ENCODE peak calls at places on chromosomes 4 and X, in eight cellular contexts. N is pancreas, G is upper lobe of right lung, K is AG09309, P is lower leg skin, R is mammary epithelial cell, W is fibroblast of pulmonary artery, Y is bronchial epithelial cell. C is an unnamed sample.

GRCh38 chrX:113001836-113002235 is 161.2 kb upstream of the AMOT start:
- DNase-seq in N (no peak), G (no peak), K (no peak), P (no peak), R (no peak), W (no peak), Y (peak), C (no peak)

GRCh38 chr4:156983366-156983765 is 11.8 kb upstream of the PDGFC start:
- DNase-seq in N (no peak), G (no peak), K (no peak), P (no peak), R (no peak), W (peak), Y (peak), C (peak)

GRCh38 chrX:55488559-55489314 is 911 bp downstream of the USP51 start:
- DNase-seq in N (peak), G (peak), K (no peak), P (peak), R (no peak), W (peak), Y (peak), C (peak)

GRCh38 chr4:47668810-47669408 is 169.0 kb downstream of the CORIN start:
- DNase-seq in N (peak), G (no peak), K (peak), P (no peak), R (peak), W (peak), Y (peak), C (peak)

GRCh38 chrX:118577041-118577440 is 81.4 kb downstream of the DOCK11 start:
- DNase-seq in N (peak), G (peak), K (no peak), P (no peak), R (no peak), W (no peak), Y (no peak), C (no peak)

GRCh38 chr4:121764702-121765367 is at the start of gene SMIM43:
- DNase-seq in N (no peak), G (peak), K (no peak), P (no peak), R (peak), W (peak), Y (no peak), C (peak)

GRCh38 chr4:18938343-18939109 is 917.0 kb upstream of the LCORL start:
- DNase-seq in N (no peak), G (no peak), K (no peak), P (no peak), R (no peak), W (no peak), Y (no peak), C (no peak)

GRCh38 chr4:144705861-144706590 is 60.1 kb downstream of the HHIP start:
- DNase-seq in N (no peak), G (no peak), K (no peak), P (no peak), R (no peak), W (no peak), Y (no peak), C (peak)

GRCh38 chr4:112075129-112075753 is 70.0 kb upstream of the FAM241A start:
- DNase-seq in N (no peak), G (no peak), K (no peak), P (no peak), R (peak), W (peak), Y (peak), C (peak)

GRCh38 chr4:41509411-41510008 is 28.4 kb upstream of the LIMCH1 start:
- DNase-seq in N (no peak), G (no peak), K (no peak), P (no peak), R (no peak), W (no peak), Y (no peak), C (no peak)

GRCh38 chrX:37746268-37746931 is 33.5 kb upstream of the CYBB start:
- DNase-seq in N (no peak), G (no peak), K (no peak), P (no peak), R (peak), W (no peak), Y (peak), C (no peak)

GRCh38 chr4:11428701-11429571 is at the start of gene HS3ST1:
- DNase-seq in N (peak), G (peak), K (no peak), P (peak), R (peak), W (peak), Y (peak), C (peak)

GRCh38 chrX:24178441-24178840 is 28.9 kb downstream of the ZFX start:
- DNase-seq in N (no peak), G (no peak), K (no peak), P (no peak), R (no peak), W (no peak), Y (no peak), C (no peak)

GRCh38 chr4:105894570-105895323 is 524 bp upstream of the NPNT start:
- DNase-seq in N (peak), G (peak), K (no peak), P (no peak), R (peak), W (no peak), Y (peak), C (peak)

DNA sequence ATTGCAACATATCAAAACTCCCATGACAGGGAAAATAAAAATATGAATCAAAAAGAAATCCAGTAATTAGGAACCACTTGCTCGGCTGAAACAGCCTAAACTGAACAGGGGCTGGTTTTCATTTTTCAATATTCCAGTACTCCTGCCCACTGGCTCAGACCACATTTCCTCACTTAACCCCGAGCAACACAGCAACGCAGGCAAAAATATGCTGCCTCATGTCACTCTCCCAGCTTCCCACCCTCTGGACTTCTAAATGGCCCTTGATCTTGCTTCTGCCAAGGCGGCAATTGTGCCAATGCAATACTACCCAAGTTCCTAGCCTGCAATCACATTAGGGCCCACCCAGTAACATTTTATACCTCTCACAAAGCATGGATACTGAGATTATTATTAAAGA is 30.6 kb downstream of the USP46 start:
- DNase-seq in N (no peak), G (no peak), K (no peak), P (no peak), R (no peak), W (no peak), Y (no peak), C (no peak)
- H3K4me3 ChIP-seq in N (no peak), G (no peak), K (no peak), P (no peak), R (no peak), W (no peak), Y (no peak), C (no peak)

DNA sequence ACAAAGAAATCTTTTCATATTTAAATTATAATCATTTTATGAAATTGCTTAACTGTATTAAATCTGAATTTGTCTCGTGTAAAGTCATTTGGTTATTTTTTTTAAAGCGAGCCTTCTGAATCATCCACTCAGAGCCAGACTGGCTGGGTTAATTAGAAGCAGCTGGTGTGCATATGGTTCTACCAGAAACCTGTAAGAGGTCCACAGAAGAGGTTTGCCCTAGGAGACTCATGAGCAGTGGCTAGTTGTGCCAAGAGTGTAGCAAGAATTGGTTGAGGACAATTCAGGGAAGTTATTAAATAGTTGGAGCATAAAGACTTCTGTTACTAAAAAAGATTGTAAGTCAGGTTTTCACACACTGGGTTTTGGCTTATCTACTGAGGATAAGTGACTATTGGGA is 267.4 kb downstream of the IL1RAPL2 start:
- DNase-seq in N (no peak), G (no peak), K (no peak), P (peak), R (no peak), W (no peak), Y (no peak), C (peak)
- TF ChIP-seq CTCF in N (no peak), G (no peak), K (no peak), P (no peak), R (no peak), W (no peak), Y (no peak), C (no peak)

GRCh38 chr4:99651811-99652545 is 5.7 kb downstream of the C4orf54 start:
- DNase-seq in N (no peak), G (peak), K (no peak), P (no peak), R (no peak), W (no peak), Y (no peak), C (no peak)

GRCh38 chr4:99652596-99653436 is 4.8 kb downstream of the C4orf54 start:
- DNase-seq in N (no peak), G (no peak), K (no peak), P (no peak), R (no peak), W (no peak), Y (no peak), C (no peak)

GRCh38 chr4:99651370-99651769 is 6.3 kb downstream of the C4orf54 start:
- DNase-seq in N (no peak), G (no peak), K (no peak), P (no peak), R (no peak), W (no peak), Y (no peak), C (no peak)

GRCh38 chr4:99655315-99656081 is 2.1 kb downstream of the C4orf54 start:
- DNase-seq in N (no peak), G (no peak), K (peak), P (peak), R (peak), W (peak), Y (peak), C (peak)

DNA sequence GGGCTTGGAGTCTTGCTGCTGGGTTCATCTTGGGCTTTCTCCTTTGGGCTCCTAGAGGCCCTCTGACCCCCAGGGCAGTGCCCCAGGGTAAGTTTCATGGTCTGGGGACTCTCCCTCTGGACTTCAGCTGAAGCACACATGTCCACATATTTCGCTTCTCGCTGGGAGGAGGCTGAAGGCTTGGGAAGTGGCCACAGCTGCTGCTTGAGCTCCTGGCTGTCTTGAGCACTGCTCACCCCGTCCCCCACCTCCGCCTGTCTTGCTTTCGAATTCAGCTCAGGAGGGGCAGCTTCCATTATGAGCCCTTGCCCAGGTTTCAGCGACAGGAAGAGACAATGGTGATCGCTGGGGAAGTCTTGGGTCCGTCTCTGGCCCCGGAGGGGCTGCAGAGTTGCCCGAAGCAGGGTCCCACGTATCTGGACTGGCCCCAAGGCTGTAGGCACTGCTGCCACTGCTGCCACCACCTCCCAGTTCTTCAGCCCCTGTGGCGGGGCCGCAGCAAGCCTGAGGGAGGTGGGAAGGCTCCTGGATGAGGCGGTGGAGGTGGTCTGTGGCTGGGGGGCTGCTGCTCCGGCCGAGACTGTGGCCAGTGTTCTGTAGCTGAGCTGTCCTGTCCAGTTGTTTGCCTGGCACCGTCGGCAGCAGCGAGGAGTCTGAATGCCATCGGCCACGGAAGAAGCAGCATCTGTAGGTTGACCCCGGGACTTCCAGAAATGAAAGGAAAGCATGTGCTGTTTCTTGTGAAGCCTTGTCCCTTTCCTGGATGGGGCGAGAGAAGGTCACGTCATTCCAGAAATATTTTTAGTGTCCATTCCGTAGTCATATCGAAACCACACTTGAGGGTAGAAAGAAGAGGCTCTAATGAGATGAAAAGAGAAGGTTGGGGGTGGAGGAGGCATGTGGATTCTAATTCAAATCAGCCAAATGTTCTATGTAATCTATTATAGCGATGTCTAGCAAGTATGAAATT is 3.4 kb downstream of the C4orf54 start:
- DNase-seq in N (no peak), G (peak), K (no peak), P (no peak), R (no peak), W (no peak), Y (no peak), C (no peak)
- H3K4me3 ChIP-seq in N (no peak), G (no peak), K (no peak), P (no peak), R (no peak), W (no peak), Y (no peak), C (no peak)

GRCh38 chr4:7787067-7787466 is 152.6 kb downstream of the AFAP1 start:
- DNase-seq in N (no peak), G (no peak), K (no peak), P (no peak), R (no peak), W (no peak), Y (no peak), C (no peak)

GRCh38 chr4:7786040-7786439 is 153.6 kb downstream of the AFAP1 start:
- DNase-seq in N (no peak), G (no peak), K (no peak), P (no peak), R (no peak), W (no peak), Y (no peak), C (no peak)

GRCh38 chr4:7787681-7788141 is 151.9 kb downstream of the AFAP1 start:
- DNase-seq in N (no peak), G (no peak), K (no peak), P (no peak), R (no peak), W (no peak), Y (no peak), C (no peak)

GRCh38 chr4:7785017-7785416 is 154.6 kb downstream of the AFAP1 start:
- DNase-seq in N (no peak), G (no peak), K (no peak), P (no peak), R (no peak), W (peak), Y (no peak), C (no peak)

GRCh38 chr4:7786517-7786916 is 153.1 kb downstream of the AFAP1 start:
- DNase-seq in N (no peak), G (no peak), K (no peak), P (no peak), R (no peak), W (no peak), Y (no peak), C (no peak)
- TF ChIP-seq CTCF in N (no peak), G (no peak), K (no peak), P (no peak), R (no peak), W (no peak), Y (no peak), C (no peak)

GRCh38 chr4:163673848-163674702 is 179.6 kb downstream of the TMA16 start:
- DNase-seq in N (no peak), G (no peak), K (no peak), P (no peak), R (no peak), W (no peak), Y (no peak), C (no peak)
- H3K4me3 ChIP-seq in N (no peak), G (no peak), K (no peak), P (no peak), R (no peak), W (no peak), Y (no peak), C (no peak)

GRCh38 chr4:16278178-16278577 is 51.9 kb upstream of the TAPT1 start:
- DNase-seq in N (no peak), G (no peak), K (no peak), P (no peak), R (no peak), W (no peak), Y (no peak), C (no peak)
- TF ChIP-seq CTCF in N (no peak), G (peak), K (peak), P (no peak), R (peak), W (peak), Y (no peak), C (peak)

DNA sequence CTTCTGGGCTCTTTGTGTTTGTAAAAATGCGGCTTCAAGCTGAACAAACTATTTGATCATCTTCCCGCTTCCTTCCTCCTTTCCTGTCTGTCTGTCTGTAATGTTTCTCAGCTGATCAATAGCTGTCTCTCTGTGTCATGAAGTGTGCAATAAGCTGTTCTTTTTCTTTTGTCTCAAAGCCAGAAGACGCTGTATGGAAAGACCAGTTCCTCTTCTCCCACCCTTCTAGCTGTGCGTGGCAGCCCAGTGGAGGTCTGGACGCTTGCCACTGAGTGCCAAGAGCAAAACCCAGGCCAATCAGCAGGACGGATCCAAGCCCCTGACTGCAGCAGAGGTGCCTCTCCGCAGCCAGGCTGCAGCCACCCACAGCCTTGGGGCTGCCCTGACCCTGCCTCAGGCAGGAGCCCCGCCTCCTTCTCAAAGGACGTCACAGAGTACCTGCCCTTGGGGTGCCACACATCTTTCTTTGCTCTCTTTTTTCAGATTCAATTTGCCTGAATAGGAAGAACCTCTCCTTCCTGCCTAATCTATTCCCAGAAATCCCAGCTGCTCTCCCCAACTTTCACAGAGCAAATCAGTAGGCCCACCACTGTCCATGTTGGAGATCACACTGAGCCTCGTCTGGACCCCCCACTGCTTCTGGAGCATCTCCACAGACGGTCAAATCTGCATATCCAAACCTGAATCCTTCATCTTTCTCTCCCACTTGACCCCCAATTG is 59.1 kb downstream of the MAML3 start:
- DNase-seq in N (peak), G (peak), K (no peak), P (peak), R (peak), W (no peak), Y (no peak), C (no peak)
- H3K4me3 ChIP-seq in N (no peak), G (peak), K (no peak), P (no peak), R (no peak), W (no peak), Y (no peak), C (no peak)

C was measured in fibroblast of the aortic adventitia.